ENCODE peak calls at places on chromosome 14, in nine cellular contexts. S is dorsolateral prefrontal cortex; Y is RWPE2; W is upper lobe of right lung; U is CD8-positive, alpha-beta T cell; O is ovary; Q is cardiac muscle cell; D is AG04450; T is PC-9. R is an unnamed sample.

GRCh38 chr14:36519431-36520321 is at the start of gene NKX2-1:
- DNase-seq in S (no peak), Y (no peak), W (peak; percentile 89), U (no peak), O (no peak), Q (no peak), D (no peak), T (no peak), R (no peak)

GRCh38 chr14:37698840-37699777 is 103.7 kb downstream of the TTC6 start:
- DNase-seq in S (no peak), Y (no peak), W (no peak), U (no peak), O (no peak), Q (no peak), D (no peak), T (no peak), R (no peak)

GRCh38 chr14:90815817-90816662 is at the start of gene TTC7B:
- DNase-seq in S (no peak), Y (no peak), W (peak; percentile 76), U (peak; percentile 33), O (peak; percentile 69), Q (peak; percentile 47), D (no peak), T (no peak), R (no peak)

GRCh38 chr14:73725116-73726024 is 11.2 kb upstream of the PNMA1 start:
- DNase-seq in S (no peak), Y (peak; percentile 62), W (peak; percentile 63), U (no peak), O (peak; percentile 40), Q (peak; percentile 65), D (no peak), T (no peak), R (no peak)

GRCh38 chr14:65167072-65167645 is 64.8 kb upstream of the MAX start:
- DNase-seq in S (no peak), Y (no peak), W (no peak), U (no peak), O (no peak), Q (no peak), D (no peak), T (no peak), R (no peak)

GRCh38 chr14:92513966-92514843 is 624 bp downstream of the RIN3 start:
- DNase-seq in S (no peak), Y (no peak), W (peak; percentile 76), U (peak; percentile 61), O (peak; percentile 64), Q (peak; percentile 43), D (no peak), T (no peak), R (no peak)

GRCh38 chr14:60102389-60102788 is 10.7 kb downstream of the PCNX4 start:
- DNase-seq in S (no peak), Y (no peak), W (no peak), U (no peak), O (no peak), Q (peak; percentile 89), D (peak; percentile 57), T (no peak), R (no peak)

GRCh38 chr14:94227029-94227428 is 52.9 kb downstream of the PPP4R4 start:
- DNase-seq in S (no peak), Y (no peak), W (no peak), U (no peak), O (no peak), Q (peak; percentile 22), D (peak; percentile 4), T (no peak), R (no peak)

GRCh38 chr14:102086346-102086971 is 385 bp downstream of the HSP90AA1 start:
- DNase-seq in S (no peak), Y (no peak), W (no peak), U (peak; percentile 65), O (no peak), Q (peak; percentile 65), D (peak; percentile 29), T (no peak), R (no peak)

GRCh38 chr14:65946494-65946893 is 534.0 kb downstream of the FUT8 start:
- DNase-seq in S (no peak), Y (no peak), W (no peak), U (no peak), O (no peak), Q (no peak), D (no peak), T (no peak), R (no peak)

GRCh38 chr14:89146291-89146690 is 270.7 kb downstream of the FOXN3 start:
- DNase-seq in S (no peak), Y (no peak), W (no peak), U (no peak), O (no peak), Q (no peak), D (no peak), T (no peak), R (no peak)

GRCh38 chr14:85084344-85084743 is 445.6 kb upstream of the FLRT2 start:
- DNase-seq in S (no peak), Y (no peak), W (no peak), U (no peak), O (no peak), Q (no peak), D (no peak), T (no peak), R (no peak)

DNA sequence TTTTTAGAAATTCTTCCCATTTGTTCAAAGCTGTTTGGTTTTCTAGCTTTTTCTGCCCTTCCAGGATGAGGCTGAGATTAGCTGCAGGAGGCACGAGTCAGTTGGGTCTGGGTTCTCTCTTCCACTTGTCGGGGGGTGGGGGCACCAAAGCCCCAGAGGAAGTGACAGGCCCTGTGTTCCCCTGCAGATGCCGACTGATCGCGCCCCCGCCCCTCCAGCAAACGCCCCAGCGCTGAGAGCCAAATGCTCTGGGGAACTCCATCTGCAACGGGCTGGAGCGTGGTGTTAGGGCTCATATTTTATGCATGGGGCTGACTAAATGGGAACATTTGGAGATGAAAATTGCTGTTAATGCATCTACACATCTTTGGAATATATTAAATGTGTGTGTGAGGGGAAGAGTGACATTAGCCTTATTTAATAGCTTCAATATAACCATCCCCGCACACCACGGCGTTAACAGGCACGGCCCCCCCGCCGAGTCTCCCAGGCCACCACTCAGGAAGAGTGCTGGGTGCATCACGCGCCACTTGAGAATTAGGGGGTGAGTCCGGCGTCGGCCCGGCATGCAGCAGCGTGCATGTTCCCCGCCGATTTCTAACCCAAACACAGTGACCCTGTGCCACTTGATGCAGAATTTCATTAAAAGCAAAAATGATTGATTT is 164.9 kb upstream of the RTL1 start:
- DNase-seq in S (no peak), Y (peak; percentile 70), W (peak; percentile 39), U (no peak), O (peak; percentile 8), Q (no peak), D (no peak), T (no peak), R (no peak)
- H3K4me3 ChIP-seq in S (no peak overlapping the region), Y (no peak overlapping the region), W (no peak overlapping the region), U (no peak overlapping the region), O (no peak overlapping the region), Q (no peak overlapping the region), D (no peak overlapping the region), T (no peak overlapping the region), R (no peak overlapping the region)

GRCh38 chr14:87866116-87866515 is 126.9 kb downstream of the GALC start:
- DNase-seq in S (no peak), Y (no peak), W (no peak), U (no peak), O (no peak), Q (no peak), D (no peak), T (no peak), R (no peak)

GRCh38 chr14:87869619-87870583 is 123.1 kb downstream of the GALC start:
- DNase-seq in S (no peak), Y (no peak), W (no peak), U (no peak), O (no peak), Q (peak; percentile 34), D (peak; percentile 24), T (no peak), R (no peak)

GRCh38 chr14:87868920-87869319 is 124.1 kb downstream of the GALC start:
- DNase-seq in S (no peak), Y (no peak), W (no peak), U (no peak), O (no peak), Q (no peak), D (no peak), T (no peak), R (no peak)

GRCh38 chr14:87863047-87863446 is 129.9 kb downstream of the GALC start:
- DNase-seq in S (no peak), Y (no peak), W (no peak), U (no peak), O (no peak), Q (no peak), D (no peak), T (no peak), R (no peak)

DNA sequence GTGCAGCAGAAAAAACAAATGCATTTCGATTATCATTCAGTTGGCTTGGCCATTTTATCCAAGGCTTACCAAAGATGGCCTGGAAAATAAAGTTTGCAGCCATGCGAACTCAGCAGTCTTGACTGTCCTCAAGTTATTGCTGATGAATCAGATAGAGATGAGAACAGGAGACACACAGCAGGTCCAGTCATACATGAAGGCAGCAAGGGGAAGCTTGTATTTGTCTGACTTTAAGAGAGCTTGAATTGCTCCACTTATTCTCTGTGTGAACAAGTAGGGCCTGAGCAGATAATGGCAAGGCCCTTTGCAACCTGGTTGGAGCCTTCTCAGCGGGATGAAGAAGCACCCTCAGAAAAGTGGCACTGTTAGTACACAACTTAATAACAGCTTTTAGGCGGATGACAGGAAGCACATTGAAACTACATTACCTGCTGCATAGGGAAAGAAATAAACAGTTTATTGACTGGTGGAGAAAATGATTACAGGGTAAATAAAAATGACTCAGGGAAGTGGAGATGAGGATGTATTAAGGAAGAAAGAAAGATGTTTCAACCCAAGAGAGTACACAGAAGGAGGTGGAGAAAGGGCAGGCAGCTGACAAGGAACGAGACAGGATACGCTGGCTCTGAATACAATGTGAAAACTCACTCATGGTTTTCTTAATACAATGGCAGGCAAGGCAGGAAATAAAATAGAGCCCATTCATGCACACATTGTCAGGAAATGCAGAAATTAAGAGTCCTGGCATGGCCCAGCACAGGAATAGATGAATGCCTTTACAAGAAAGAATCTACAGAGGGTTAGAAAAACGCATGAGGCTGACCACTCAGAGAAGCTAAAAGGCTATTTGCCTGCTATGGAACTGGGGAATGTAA is 128.4 kb downstream of the GALC start:
- DNase-seq in S (no peak), Y (no peak), W (no peak), U (no peak), O (no peak), Q (no peak), D (no peak), T (no peak), R (no peak)
- H3K27ac ChIP-seq in S (no peak overlapping the region), Y (no peak overlapping the region), W (no peak overlapping the region), U (no peak overlapping the region), O (no peak overlapping the region), Q (no peak overlapping the region), D (no peak overlapping the region), T (no peak overlapping the region), R (no peak overlapping the region)

GRCh38 chr14:99885649-99885958 is 92.4 kb downstream of the EML1 start:
- DNase-seq in S (no peak), Y (no peak), W (no peak), U (no peak), O (no peak), Q (no peak), D (no peak), T (no peak), R (no peak)
- TF ChIP-seq CTCF in S (no peak), Y (peak; percentile 74), W (no peak), U (peak; percentile 49), O (no peak), Q (no peak), D (no peak), T (no peak), R (no peak)

DNA sequence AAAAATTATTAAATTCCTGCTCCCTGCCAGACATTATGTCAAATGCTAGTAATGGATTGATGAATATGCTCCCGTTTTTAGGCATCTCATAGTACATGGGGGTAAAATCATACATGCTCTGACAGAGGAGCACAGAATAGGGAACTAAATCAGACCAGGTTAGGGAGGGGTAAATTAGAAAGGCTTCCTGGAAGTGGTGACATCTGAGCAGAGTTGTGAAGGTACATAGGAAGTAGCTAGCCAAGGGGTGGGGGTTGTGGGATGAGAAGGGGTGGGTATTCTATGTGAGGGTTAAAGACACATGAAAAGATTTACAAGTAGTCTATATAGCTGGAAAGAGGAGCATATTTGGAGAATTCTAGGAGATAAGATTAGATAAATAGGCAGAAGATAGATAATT is 171.7 kb upstream of the FBXO33 start:
- DNase-seq in S (no peak), Y (no peak), W (no peak), U (no peak), O (no peak), Q (no peak), D (no peak), T (no peak), R (no peak)
- H3K4me3 ChIP-seq in S (no peak overlapping the region), Y (no peak overlapping the region), W (no peak overlapping the region), U (no peak overlapping the region), O (no peak overlapping the region), Q (no peak overlapping the region), D (no peak overlapping the region), T (no peak overlapping the region), R (no peak overlapping the region)